ENCODE peak calls at places on chromosomes 12 and 14, in six cellular contexts. One of them, this sample, is unnamed.
A peak's percentile ranks its signal among the peaks of the same experiment; 100 is the strongest.

GRCh38 chr12:131928080-131928764 is 854 bp upstream of the PUS1 start:
- DNase-seq in PC-3: peak; percentile 17
- DNase-seq in cardiac fibroblast: peak; percentile 26
- DNase-seq in A673: no peak
- DNase-seq in AG10803: peak; percentile 27
- DNase-seq in body of pancreas: peak; percentile 18
- DNase-seq in this sample: peak; percentile 27

GRCh38 chr12:129909051-129910020 is 5.5 kb upstream of the TMEM132D start:
- DNase-seq in A673: no peak
- DNase-seq in cardiac fibroblast: no peak
- DNase-seq in body of pancreas: no peak
- DNase-seq in PC-3: no peak
- DNase-seq in AG10803: no peak
- DNase-seq in this sample: no peak

GRCh38 chr12:104827587-104827986 is 130.5 kb downstream of the SLC41A2 start:
- DNase-seq in PC-3: peak; percentile 35
- DNase-seq in cardiac fibroblast: peak; percentile 38
- DNase-seq in body of pancreas: no peak
- DNase-seq in AG10803: no peak
- DNase-seq in A673: no peak
- DNase-seq in this sample: peak; percentile 10

GRCh38 chr12:101877816-101878811 is 734 bp downstream of the DRAM1 start:
- DNase-seq in PC-3: peak; percentile 18
- DNase-seq in cardiac fibroblast: peak; percentile 35
- DNase-seq in body of pancreas: peak; percentile 43
- DNase-seq in A673: peak; percentile 35
- DNase-seq in AG10803: peak; percentile 32
- DNase-seq in this sample: peak; percentile 53

GRCh38 chr12:13784504-13784903 is 196.9 kb downstream of the GRIN2B start:
- DNase-seq in cardiac fibroblast: no peak
- DNase-seq in A673: no peak
- DNase-seq in PC-3: no peak
- DNase-seq in AG10803: peak; percentile 2
- DNase-seq in body of pancreas: no peak
- DNase-seq in this sample: peak; percentile 1

GRCh38 chr12:121167232-121167820 is 34.6 kb downstream of the P2RX7 start:
- DNase-seq in cardiac fibroblast: no peak
- DNase-seq in AG10803: peak; percentile 59
- DNase-seq in PC-3: no peak
- DNase-seq in A673: no peak
- DNase-seq in body of pancreas: no peak
- DNase-seq in this sample: peak; percentile 78

GRCh38 chr12:76337583-76337982 is 10.6 kb downstream of the BBS10 start:
- DNase-seq in PC-3: peak; percentile 49
- DNase-seq in body of pancreas: no peak
- DNase-seq in AG10803: peak; percentile 78
- DNase-seq in cardiac fibroblast: peak; percentile 87
- DNase-seq in A673: no peak
- DNase-seq in this sample: peak; percentile 64

GRCh38 chr14:105487449-105487985 is 831 bp downstream of the CRIP1 start:
- DNase-seq in PC-3: no peak
- DNase-seq in cardiac fibroblast: no peak
- DNase-seq in AG10803: no peak
- DNase-seq in A673: no peak
- DNase-seq in body of pancreas: peak; percentile 45
- DNase-seq in this sample: no peak

GRCh38 chr12:130500835-130501330 is 163.2 kb downstream of the PIWIL1 start:
- DNase-seq in AG10803: no peak
- DNase-seq in body of pancreas: no peak
- DNase-seq in cardiac fibroblast: no peak
- DNase-seq in A673: no peak
- DNase-seq in PC-3: no peak
- DNase-seq in this sample: no peak

GRCh38 chr12:69149262-69149661 is 90.1 kb upstream of the CPSF6 start:
- DNase-seq in cardiac fibroblast: no peak
- DNase-seq in PC-3: no peak
- DNase-seq in AG10803: no peak
- DNase-seq in body of pancreas: no peak
- DNase-seq in A673: no peak
- DNase-seq in this sample: peak; percentile 39

GRCh38 chr12:18141583-18141982 is 51.6 kb upstream of the RERGL start:
- DNase-seq in AG10803: peak; percentile 23
- DNase-seq in cardiac fibroblast: peak; percentile 79
- DNase-seq in PC-3: peak; percentile 80
- DNase-seq in A673: no peak
- DNase-seq in body of pancreas: no peak
- DNase-seq in this sample: no peak

GRCh38 chr12:124861492-124861891 is 2.2 kb downstream of the SCARB1 start:
- DNase-seq in AG10803: peak; percentile 22
- DNase-seq in A673: peak; percentile 47
- DNase-seq in PC-3: peak; percentile 28
- DNase-seq in cardiac fibroblast: peak; percentile 87
- DNase-seq in body of pancreas: no peak
- DNase-seq in this sample: no peak
- H3K4me3 ChIP-seq in AG10803: no peak overlapping the region
- H3K4me3 ChIP-seq in A673: no peak overlapping the region
- H3K4me3 ChIP-seq in PC-3: peak overlapping the region; percentile 92
- H3K4me3 ChIP-seq in cardiac fibroblast: no peak overlapping the region
- H3K4me3 ChIP-seq in body of pancreas: no peak overlapping the region
- H3K4me3 ChIP-seq in this sample: no peak overlapping the region

GRCh38 chr12:80313184-80313583 is 130.9 kb upstream of the PTPRQ start:
- DNase-seq in AG10803: no peak
- DNase-seq in cardiac fibroblast: peak; percentile 28
- DNase-seq in PC-3: peak; percentile 49
- DNase-seq in A673: peak; percentile 28
- DNase-seq in body of pancreas: no peak
- DNase-seq in this sample: no peak
- TF ChIP-seq CTCF in AG10803: peak; percentile 16
- TF ChIP-seq CTCF in cardiac fibroblast: no peak
- TF ChIP-seq CTCF in PC-3: peak; percentile 55
- TF ChIP-seq CTCF in A673: peak; percentile 56
- TF ChIP-seq CTCF in body of pancreas: no peak
- TF ChIP-seq CTCF in this sample: no peak

GRCh38 chr12:106670131-106670530 is 87.3 kb downstream of the RFX4 start:
- DNase-seq in cardiac fibroblast: no peak
- DNase-seq in A673: no peak
- DNase-seq in body of pancreas: no peak
- DNase-seq in PC-3: no peak
- DNase-seq in AG10803: no peak
- DNase-seq in this sample: no peak

GRCh38 chr12:106673151-106673550 is 90.3 kb downstream of the RFX4 start:
- DNase-seq in body of pancreas: no peak
- DNase-seq in AG10803: no peak
- DNase-seq in A673: no peak
- DNase-seq in PC-3: no peak
- DNase-seq in cardiac fibroblast: no peak
- DNase-seq in this sample: no peak

GRCh38 chr12:106672308-106673085 is 89.7 kb downstream of the RFX4 start:
- DNase-seq in body of pancreas: no peak
- DNase-seq in AG10803: no peak
- DNase-seq in A673: no peak
- DNase-seq in PC-3: no peak
- DNase-seq in cardiac fibroblast: no peak
- DNase-seq in this sample: no peak

GRCh38 chr12:106669216-106669615 is 86.4 kb downstream of the RFX4 start:
- DNase-seq in A673: no peak
- DNase-seq in body of pancreas: no peak
- DNase-seq in PC-3: no peak
- DNase-seq in cardiac fibroblast: no peak
- DNase-seq in AG10803: no peak
- DNase-seq in this sample: no peak

GRCh38 chr12:106671840-106672239 is 89.0 kb downstream of the RFX4 start:
- DNase-seq in cardiac fibroblast: no peak
- DNase-seq in A673: no peak
- DNase-seq in body of pancreas: no peak
- DNase-seq in AG10803: no peak
- DNase-seq in PC-3: no peak
- DNase-seq in this sample: no peak
- H3K4me3 ChIP-seq in cardiac fibroblast: no peak overlapping the region
- H3K4me3 ChIP-seq in A673: no peak overlapping the region
- H3K4me3 ChIP-seq in body of pancreas: no peak overlapping the region
- H3K4me3 ChIP-seq in AG10803: no peak overlapping the region
- H3K4me3 ChIP-seq in PC-3: no peak overlapping the region
- H3K4me3 ChIP-seq in this sample: no peak overlapping the region

GRCh38 chr12:6057693-6058092 is 66.8 kb downstream of the VWF start:
- DNase-seq in cardiac fibroblast: no peak
- DNase-seq in body of pancreas: no peak
- DNase-seq in A673: no peak
- DNase-seq in PC-3: no peak
- DNase-seq in AG10803: no peak
- DNase-seq in this sample: no peak
- TF ChIP-seq CTCF in cardiac fibroblast: no peak
- TF ChIP-seq CTCF in body of pancreas: no peak
- TF ChIP-seq CTCF in A673: no peak
- TF ChIP-seq CTCF in PC-3: no peak
- TF ChIP-seq CTCF in AG10803: no peak
- TF ChIP-seq CTCF in this sample: no peak

GRCh38 chr14:56152221-56152620 is 34.0 kb downstream of the PELI2 start:
- DNase-seq in cardiac fibroblast: no peak
- DNase-seq in body of pancreas: no peak
- DNase-seq in AG10803: no peak
- DNase-seq in PC-3: no peak
- DNase-seq in A673: no peak
- DNase-seq in this sample: no peak

GRCh38 chr14:56147980-56148901 is 30.0 kb downstream of the PELI2 start:
- DNase-seq in body of pancreas: no peak
- DNase-seq in A673: no peak
- DNase-seq in AG10803: no peak
- DNase-seq in cardiac fibroblast: no peak
- DNase-seq in PC-3: no peak
- DNase-seq in this sample: no peak

GRCh38 chr14:56153271-56153670 is 35.1 kb downstream of the PELI2 start:
- DNase-seq in A673: no peak
- DNase-seq in cardiac fibroblast: peak; percentile 60
- DNase-seq in body of pancreas: no peak
- DNase-seq in PC-3: no peak
- DNase-seq in AG10803: no peak
- DNase-seq in this sample: no peak

GRCh38 chr14:56150645-56151345 is 32.6 kb downstream of the PELI2 start:
- DNase-seq in A673: no peak
- DNase-seq in PC-3: no peak
- DNase-seq in AG10803: no peak
- DNase-seq in cardiac fibroblast: no peak
- DNase-seq in body of pancreas: no peak
- DNase-seq in this sample: no peak

DNA sequence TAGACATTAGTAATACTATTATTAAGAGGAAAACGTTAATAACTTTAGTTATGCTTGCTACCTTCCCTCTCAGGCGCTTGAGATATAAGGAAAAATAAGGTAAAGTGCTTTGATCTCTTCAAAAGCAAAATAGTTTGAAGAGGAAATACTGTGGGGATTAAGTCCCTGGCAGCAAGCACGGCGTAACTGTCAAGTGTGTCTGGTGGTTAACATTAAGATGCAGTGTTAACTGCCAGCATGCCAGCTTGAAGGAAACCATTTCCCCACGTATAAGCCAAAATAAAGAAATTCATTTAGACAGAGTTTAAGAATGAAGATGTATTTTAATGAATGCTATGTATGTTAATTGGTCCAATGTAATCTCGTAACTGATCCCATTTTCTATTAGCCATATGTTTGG is 31.8 kb downstream of the PELI2 start:
- DNase-seq in A673: no peak
- DNase-seq in cardiac fibroblast: no peak
- DNase-seq in AG10803: no peak
- DNase-seq in PC-3: no peak
- DNase-seq in body of pancreas: no peak
- DNase-seq in this sample: no peak
- H3K4me3 ChIP-seq in A673: no peak overlapping the region
- H3K4me3 ChIP-seq in cardiac fibroblast: no peak overlapping the region
- H3K4me3 ChIP-seq in AG10803: no peak overlapping the region
- H3K4me3 ChIP-seq in PC-3: no peak overlapping the region
- H3K4me3 ChIP-seq in body of pancreas: no peak overlapping the region
- H3K4me3 ChIP-seq in this sample: no peak overlapping the region

DNA sequence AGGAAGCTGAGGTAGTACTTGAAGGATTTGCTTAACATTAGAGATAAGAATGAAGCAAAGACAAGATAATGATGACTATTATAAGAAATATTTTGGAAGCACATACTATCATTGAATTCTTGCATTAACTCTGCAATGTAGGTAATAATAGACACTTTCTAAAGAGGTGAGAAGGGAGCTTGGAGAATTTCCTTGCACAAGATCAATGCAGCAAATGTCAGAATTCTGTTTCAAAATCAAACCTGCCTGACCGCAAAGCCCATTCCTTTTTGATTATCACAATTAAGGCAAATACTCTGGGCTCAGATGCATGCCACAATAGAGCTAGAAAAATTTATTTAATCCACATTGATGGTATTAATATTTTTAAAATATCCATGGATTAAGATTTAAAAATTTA is 50.4 kb upstream of the RIC8B start:
- DNase-seq in PC-3: no peak
- DNase-seq in body of pancreas: no peak
- DNase-seq in A673: no peak
- DNase-seq in AG10803: no peak
- DNase-seq in cardiac fibroblast: no peak
- DNase-seq in this sample: no peak
- TF ChIP-seq CTCF in PC-3: no peak
- TF ChIP-seq CTCF in body of pancreas: no peak
- TF ChIP-seq CTCF in A673: no peak
- TF ChIP-seq CTCF in AG10803: no peak
- TF ChIP-seq CTCF in cardiac fibroblast: no peak
- TF ChIP-seq CTCF in this sample: no peak

DNA sequence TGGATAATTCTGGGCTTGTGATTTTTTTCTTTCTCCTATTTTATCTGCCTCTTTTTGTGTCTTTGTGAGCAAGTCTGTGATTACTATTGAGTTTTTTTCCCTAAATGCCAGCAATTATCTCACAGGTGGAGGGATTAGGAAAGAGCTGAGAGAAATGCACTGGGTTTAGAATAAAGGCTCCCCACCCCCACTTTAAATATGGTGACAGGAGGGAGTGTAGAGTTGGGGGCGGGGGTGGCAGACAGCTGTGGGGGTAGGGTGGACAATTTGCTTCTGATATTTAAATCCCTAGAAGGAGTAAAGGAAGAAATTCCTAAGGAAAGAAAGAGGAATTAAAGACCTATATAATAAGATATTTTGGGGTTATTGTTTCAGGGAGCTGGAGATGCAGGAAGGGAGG is 145.9 kb downstream of the NRXN3 start:
- DNase-seq in AG10803: no peak
- DNase-seq in PC-3: no peak
- DNase-seq in body of pancreas: no peak
- DNase-seq in A673: no peak
- DNase-seq in cardiac fibroblast: no peak
- DNase-seq in this sample: no peak
- H3K4me3 ChIP-seq in AG10803: no peak overlapping the region
- H3K4me3 ChIP-seq in PC-3: no peak overlapping the region
- H3K4me3 ChIP-seq in body of pancreas: no peak overlapping the region
- H3K4me3 ChIP-seq in A673: no peak overlapping the region
- H3K4me3 ChIP-seq in cardiac fibroblast: no peak overlapping the region
- H3K4me3 ChIP-seq in this sample: no peak overlapping the region

This sample was measured in fibroblast of villous mesenchyme.